ENCODE peak calls at places on chromosomes 6 and 20, in four cellular contexts. H, M, V and J are unnamed samples.

GRCh38 chr20:2907519-2907918 is 34.2 kb downstream of the PTPRA start:
- DNase-seq in H (no peak), M (no peak), V (no peak), J (no peak)

GRCh38 chr20:4113996-4114603 is 98.7 kb upstream of the RNF24 start:
- DNase-seq in H (no peak), M (no peak), V (no peak), J (no peak)

GRCh38 chr6:136860043-136860442 is 37.7 kb downstream of the PEX7 start:
- DNase-seq in H (no peak), M (no peak), V (no peak), J (no peak)

GRCh38 chr6:19380287-19380686 is 456.9 kb upstream of the ID4 start:
- DNase-seq in H (no peak), M (no peak), V (no peak), J (no peak)

GRCh38 chr6:147207351-147207750 is 3.1 kb downstream of the STXBP5 start:
- DNase-seq in H (no peak), M (no peak), V (no peak), J (no peak)

GRCh38 chr6:33905081-33905609 is 101.3 kb upstream of the MLN start:
- DNase-seq in H (no peak), M (no peak), V (no peak), J (no peak)

GRCh38 chr20:32111763-32112162 is 2.2 kb downstream of the TM9SF4 start:
- DNase-seq in H (no peak), M (no peak), V (no peak), J (no peak)

GRCh38 chr20:48754269-48754668 is 73.5 kb downstream of the PREX1 start:
- DNase-seq in H (no peak), M (no peak), V (no peak), J (peak; percentile 57)

GRCh38 chr6:80974579-80974978 is 777.9 kb downstream of the TENT5A start:
- DNase-seq in H (no peak), M (no peak), V (peak; percentile 16), J (no peak)

GRCh38 chr6:16759646-16760535 is 1.4 kb downstream of the ATXN1 start:
- DNase-seq in H (peak; percentile 68), M (peak; percentile 94), V (peak; percentile 72), J (peak; percentile 83)

GRCh38 chr20:32528291-32528891 is 56.7 kb downstream of the NOL4L start:
- DNase-seq in H (no peak), M (no peak), V (no peak), J (no peak)

GRCh38 chr6:110232456-110232855 is 52.2 kb downstream of the CDC40 start:
- DNase-seq in H (no peak), M (no peak), V (no peak), J (no peak)

DNA sequence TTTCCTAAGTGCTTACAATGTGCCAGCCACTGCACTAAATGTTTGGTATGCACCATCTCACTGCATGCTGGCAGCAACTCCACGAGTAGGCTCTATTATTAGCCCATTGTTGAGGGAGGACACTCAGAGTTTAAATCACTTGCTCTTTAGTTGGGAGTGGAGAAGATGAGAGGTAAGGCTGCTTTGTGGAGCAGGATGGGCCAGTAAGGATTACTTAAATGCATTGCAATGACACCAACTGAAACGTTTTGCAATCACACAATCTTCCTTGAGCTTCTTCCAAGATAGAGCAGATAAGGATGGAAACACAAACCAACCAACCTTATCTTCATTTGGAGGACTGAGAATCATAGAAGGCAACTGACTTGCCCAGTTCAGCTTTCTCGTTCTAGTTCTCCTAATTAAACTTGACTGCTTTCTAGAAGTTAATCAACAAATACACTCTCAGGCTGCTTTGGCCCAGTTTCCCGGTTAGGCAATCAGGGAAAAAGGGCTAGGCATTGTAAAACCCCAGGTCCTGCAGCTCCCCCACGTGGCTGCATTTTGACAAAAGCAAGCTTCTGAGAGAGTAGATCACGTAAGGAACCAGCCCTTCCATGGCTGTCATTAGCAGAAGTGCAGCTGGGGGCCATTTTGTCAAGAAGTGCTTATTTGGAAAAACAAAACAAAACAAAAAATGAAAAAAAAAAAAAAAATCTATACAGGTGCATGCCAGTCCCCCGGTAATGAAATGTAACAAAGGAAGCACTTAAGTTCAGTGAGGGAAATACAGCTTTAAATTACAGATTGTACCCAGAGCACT is 130.6 kb downstream of the BCAS1 start:
- DNase-seq in H (peak; percentile 77), M (peak; percentile 94), V (peak; percentile 91), J (peak; percentile 79)
- TF ChIP-seq CTCF in H (peak; percentile 56), M (peak; percentile 43), V (peak; percentile 58), J (peak; percentile 70)

GRCh38 chr20:59055302-59055701 is 12.7 kb upstream of the PRELID3B start:
- DNase-seq in H (no peak), M (no peak), V (no peak), J (no peak)
- TF ChIP-seq CTCF in H (no peak), M (no peak), V (no peak), J (no peak)

GRCh38 chr20:1588869-1589460 is 30.8 kb downstream of the SIRPB1 start:
- DNase-seq in H (no peak), M (no peak), V (no peak), J (no peak)
- TF ChIP-seq CTCF in H (no peak), M (no peak), V (no peak), J (no peak)

DNA sequence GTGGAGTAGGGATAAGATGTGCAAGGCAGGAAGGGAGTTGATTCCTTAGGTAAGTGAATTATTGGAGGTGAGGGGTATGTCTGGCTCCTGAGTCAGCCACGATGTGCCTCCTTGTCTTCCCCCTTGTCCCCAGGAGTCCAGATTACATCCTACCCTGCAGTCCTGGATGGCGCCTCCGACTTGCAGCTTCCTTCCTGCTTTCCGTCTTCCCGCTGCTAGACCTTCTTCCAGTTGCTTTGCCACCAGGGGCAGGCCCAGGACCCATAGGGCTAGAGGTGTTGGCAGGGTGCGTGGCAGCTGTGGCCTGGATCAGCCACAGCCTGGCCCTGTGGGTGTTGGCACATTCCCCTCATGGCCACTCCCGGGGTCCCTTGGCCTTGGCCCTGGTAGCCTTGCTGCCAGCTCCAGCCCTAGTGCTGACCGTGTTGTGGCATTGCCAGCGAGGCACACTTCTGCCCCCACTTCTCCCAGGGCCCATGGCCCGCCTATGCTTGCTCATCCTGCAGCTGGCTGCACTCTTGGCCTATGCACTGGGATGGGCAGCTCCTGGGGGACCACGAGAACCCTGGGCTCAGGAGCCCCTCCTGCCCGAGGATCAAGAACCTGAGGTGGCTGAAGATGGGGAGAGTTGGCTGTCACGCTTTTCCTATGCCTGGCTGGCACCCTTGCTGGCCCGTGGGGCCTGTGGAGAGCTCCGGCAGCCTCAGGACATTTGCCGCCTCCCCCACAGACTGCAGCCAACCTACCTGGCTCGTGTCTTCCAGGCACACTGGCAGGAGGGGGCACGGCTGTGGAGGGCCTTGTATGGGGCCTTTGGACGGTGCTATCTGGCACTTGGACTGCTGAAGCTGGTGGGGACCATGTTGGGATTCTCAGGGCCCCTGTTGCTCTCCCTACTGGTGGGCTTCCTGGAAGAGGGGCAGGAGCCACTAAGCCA is 4.9 kb downstream of the ABCC10 start:
- DNase-seq in H (no peak), M (no peak), V (no peak), J (no peak)
- TF ChIP-seq CTCF in H (no peak), M (no peak), V (no peak), J (no peak)